ENCODE peak calls at places on chromosomes 16 and 17, in nine cellular contexts. One of them, this sample, is unnamed.

GRCh38 chr16:71443714-71444113 is 1.9 kb upstream of the TLE7 start:
- DNase-seq in WTC11: no peak
- DNase-seq in GM04503: no peak
- DNase-seq in GDM1: no peak
- DNase-seq in AG08395: no peak
- DNase-seq in stimulated activated naive B cell treated with anti-CD40 and anti-IgM and Interleukin-4, amounts not matched to agents 10 μg/mL and 1 μg/mL and 100 μg/mL, for 72 hours: no peak
- DNase-seq in memory B cell: no peak
- DNase-seq in EL: no peak
- DNase-seq in stimulated activated CD4-positive, alpha-beta T cell treated with anti-CD3 and anti-CD28 coated beads, Interleukin-1b, Interleukin-23, amount 100 ng/mL, for 1 hour: no peak
- DNase-seq in this sample: no peak

GRCh38 chr16:88321635-88322499 is 60.9 kb upstream of the ZNF469 start:
- DNase-seq in AG08395: no peak
- DNase-seq in stimulated activated CD4-positive, alpha-beta T cell treated with anti-CD3 and anti-CD28 coated beads, Interleukin-1b, Interleukin-23, amount 100 ng/mL, for 1 hour: no peak
- DNase-seq in GM04503: no peak
- DNase-seq in EL: no peak
- DNase-seq in stimulated activated naive B cell treated with anti-CD40 and anti-IgM and Interleukin-4, amounts not matched to agents 10 μg/mL and 1 μg/mL and 100 μg/mL, for 72 hours: no peak
- DNase-seq in memory B cell: no peak
- DNase-seq in GDM1: no peak
- DNase-seq in WTC11: no peak
- DNase-seq in this sample: no peak

GRCh38 chr17:75155191-75155601 is 884 bp upstream of the JPT1 start:
- DNase-seq in stimulated activated naive B cell treated with anti-CD40 and anti-IgM and Interleukin-4, amounts not matched to agents 10 μg/mL and 1 μg/mL and 100 μg/mL, for 72 hours: no peak
- DNase-seq in memory B cell: no peak
- DNase-seq in AG08395: no peak
- DNase-seq in EL: no peak
- DNase-seq in GM04503: no peak
- DNase-seq in stimulated activated CD4-positive, alpha-beta T cell treated with anti-CD3 and anti-CD28 coated beads, Interleukin-1b, Interleukin-23, amount 100 ng/mL, for 1 hour: no peak
- DNase-seq in GDM1: no peak
- DNase-seq in WTC11: peak
- DNase-seq in this sample: peak

GRCh38 chr16:89320717-89321501 is 103.4 kb downstream of the ZNF778 start:
- DNase-seq in GDM1: no peak
- DNase-seq in AG08395: peak
- DNase-seq in WTC11: peak
- DNase-seq in EL: peak
- DNase-seq in stimulated activated naive B cell treated with anti-CD40 and anti-IgM and Interleukin-4, amounts not matched to agents 10 μg/mL and 1 μg/mL and 100 μg/mL, for 72 hours: no peak
- DNase-seq in stimulated activated CD4-positive, alpha-beta T cell treated with anti-CD3 and anti-CD28 coated beads, Interleukin-1b, Interleukin-23, amount 100 ng/mL, for 1 hour: no peak
- DNase-seq in GM04503: no peak
- DNase-seq in memory B cell: no peak
- DNase-seq in this sample: peak

GRCh38 chr17:19386974-19387920 is at the start of gene MFAP4:
- DNase-seq in AG08395: peak
- DNase-seq in GDM1: no peak
- DNase-seq in memory B cell: no peak
- DNase-seq in stimulated activated CD4-positive, alpha-beta T cell treated with anti-CD3 and anti-CD28 coated beads, Interleukin-1b, Interleukin-23, amount 100 ng/mL, for 1 hour: no peak
- DNase-seq in GM04503: peak
- DNase-seq in stimulated activated naive B cell treated with anti-CD40 and anti-IgM and Interleukin-4, amounts not matched to agents 10 μg/mL and 1 μg/mL and 100 μg/mL, for 72 hours: no peak
- DNase-seq in EL: peak
- DNase-seq in WTC11: peak
- DNase-seq in this sample: no peak

GRCh38 chr17:48663134-48663924 is 37.2 kb upstream of the HOXB9 start:
- DNase-seq in EL: no peak
- DNase-seq in WTC11: no peak
- DNase-seq in stimulated activated naive B cell treated with anti-CD40 and anti-IgM and Interleukin-4, amounts not matched to agents 10 μg/mL and 1 μg/mL and 100 μg/mL, for 72 hours: no peak
- DNase-seq in stimulated activated CD4-positive, alpha-beta T cell treated with anti-CD3 and anti-CD28 coated beads, Interleukin-1b, Interleukin-23, amount 100 ng/mL, for 1 hour: no peak
- DNase-seq in GM04503: no peak
- DNase-seq in AG08395: no peak
- DNase-seq in GDM1: no peak
- DNase-seq in memory B cell: no peak
- DNase-seq in this sample: no peak

GRCh38 chr17:65055280-65055707 is 1.2 kb downstream of the GNA13 start:
- DNase-seq in GDM1: no peak
- DNase-seq in AG08395: no peak
- DNase-seq in stimulated activated naive B cell treated with anti-CD40 and anti-IgM and Interleukin-4, amounts not matched to agents 10 μg/mL and 1 μg/mL and 100 μg/mL, for 72 hours: no peak
- DNase-seq in memory B cell: no peak
- DNase-seq in EL: no peak
- DNase-seq in GM04503: no peak
- DNase-seq in WTC11: no peak
- DNase-seq in stimulated activated CD4-positive, alpha-beta T cell treated with anti-CD3 and anti-CD28 coated beads, Interleukin-1b, Interleukin-23, amount 100 ng/mL, for 1 hour: no peak
- DNase-seq in this sample: no peak

GRCh38 chr17:18958611-18959010 is 6.6 kb downstream of the SLC5A10 start:
- DNase-seq in AG08395: no peak
- DNase-seq in EL: no peak
- DNase-seq in GDM1: no peak
- DNase-seq in stimulated activated CD4-positive, alpha-beta T cell treated with anti-CD3 and anti-CD28 coated beads, Interleukin-1b, Interleukin-23, amount 100 ng/mL, for 1 hour: no peak
- DNase-seq in memory B cell: no peak
- DNase-seq in WTC11: no peak
- DNase-seq in GM04503: no peak
- DNase-seq in stimulated activated naive B cell treated with anti-CD40 and anti-IgM and Interleukin-4, amounts not matched to agents 10 μg/mL and 1 μg/mL and 100 μg/mL, for 72 hours: no peak
- DNase-seq in this sample: no peak

GRCh38 chr17:8577868-8578267 is 52.7 kb downstream of the MYH10 start:
- DNase-seq in EL: no peak
- DNase-seq in stimulated activated CD4-positive, alpha-beta T cell treated with anti-CD3 and anti-CD28 coated beads, Interleukin-1b, Interleukin-23, amount 100 ng/mL, for 1 hour: no peak
- DNase-seq in AG08395: no peak
- DNase-seq in GM04503: no peak
- DNase-seq in memory B cell: no peak
- DNase-seq in GDM1: no peak
- DNase-seq in stimulated activated naive B cell treated with anti-CD40 and anti-IgM and Interleukin-4, amounts not matched to agents 10 μg/mL and 1 μg/mL and 100 μg/mL, for 72 hours: no peak
- DNase-seq in WTC11: no peak
- DNase-seq in this sample: no peak

GRCh38 chr17:43553501-43554018 is 7.4 kb upstream of the ETV4 start:
- DNase-seq in GM04503: no peak
- DNase-seq in stimulated activated CD4-positive, alpha-beta T cell treated with anti-CD3 and anti-CD28 coated beads, Interleukin-1b, Interleukin-23, amount 100 ng/mL, for 1 hour: no peak
- DNase-seq in memory B cell: no peak
- DNase-seq in AG08395: no peak
- DNase-seq in WTC11: no peak
- DNase-seq in GDM1: no peak
- DNase-seq in EL: no peak
- DNase-seq in stimulated activated naive B cell treated with anti-CD40 and anti-IgM and Interleukin-4, amounts not matched to agents 10 μg/mL and 1 μg/mL and 100 μg/mL, for 72 hours: no peak
- DNase-seq in this sample: peak

GRCh38 chr16:68417711-68418301 is 30.5 kb downstream of the SMPD3 start:
- DNase-seq in GDM1: no peak
- DNase-seq in WTC11: no peak
- DNase-seq in stimulated activated naive B cell treated with anti-CD40 and anti-IgM and Interleukin-4, amounts not matched to agents 10 μg/mL and 1 μg/mL and 100 μg/mL, for 72 hours: peak
- DNase-seq in stimulated activated CD4-positive, alpha-beta T cell treated with anti-CD3 and anti-CD28 coated beads, Interleukin-1b, Interleukin-23, amount 100 ng/mL, for 1 hour: peak
- DNase-seq in GM04503: no peak
- DNase-seq in EL: no peak
- DNase-seq in memory B cell: peak
- DNase-seq in AG08395: no peak
- DNase-seq in this sample: no peak

GRCh38 chr16:58716468-58716867 is 17.6 kb downstream of the GOT2 start:
- DNase-seq in stimulated activated naive B cell treated with anti-CD40 and anti-IgM and Interleukin-4, amounts not matched to agents 10 μg/mL and 1 μg/mL and 100 μg/mL, for 72 hours: no peak
- DNase-seq in AG08395: no peak
- DNase-seq in GDM1: no peak
- DNase-seq in GM04503: no peak
- DNase-seq in EL: no peak
- DNase-seq in stimulated activated CD4-positive, alpha-beta T cell treated with anti-CD3 and anti-CD28 coated beads, Interleukin-1b, Interleukin-23, amount 100 ng/mL, for 1 hour: no peak
- DNase-seq in WTC11: no peak
- DNase-seq in memory B cell: no peak
- DNase-seq in this sample: no peak

GRCh38 chr17:18070861-18071340 is 16.8 kb upstream of the DRG2 start:
- DNase-seq in GM04503: no peak
- DNase-seq in GDM1: peak
- DNase-seq in WTC11: no peak
- DNase-seq in EL: peak
- DNase-seq in memory B cell: no peak
- DNase-seq in stimulated activated CD4-positive, alpha-beta T cell treated with anti-CD3 and anti-CD28 coated beads, Interleukin-1b, Interleukin-23, amount 100 ng/mL, for 1 hour: no peak
- DNase-seq in stimulated activated naive B cell treated with anti-CD40 and anti-IgM and Interleukin-4, amounts not matched to agents 10 μg/mL and 1 μg/mL and 100 μg/mL, for 72 hours: no peak
- DNase-seq in AG08395: peak
- DNase-seq in this sample: peak

GRCh38 chr16:72487283-72487682 is 315.3 kb upstream of the PMFBP1 start:
- DNase-seq in AG08395: no peak
- DNase-seq in WTC11: no peak
- DNase-seq in stimulated activated CD4-positive, alpha-beta T cell treated with anti-CD3 and anti-CD28 coated beads, Interleukin-1b, Interleukin-23, amount 100 ng/mL, for 1 hour: no peak
- DNase-seq in memory B cell: no peak
- DNase-seq in EL: no peak
- DNase-seq in GDM1: no peak
- DNase-seq in stimulated activated naive B cell treated with anti-CD40 and anti-IgM and Interleukin-4, amounts not matched to agents 10 μg/mL and 1 μg/mL and 100 μg/mL, for 72 hours: no peak
- DNase-seq in GM04503: no peak
- DNase-seq in this sample: no peak

GRCh38 chr16:12747261-12747660 is 56.4 kb downstream of the CPPED1 start:
- DNase-seq in WTC11: no peak
- DNase-seq in EL: no peak
- DNase-seq in GM04503: no peak
- DNase-seq in AG08395: no peak
- DNase-seq in stimulated activated CD4-positive, alpha-beta T cell treated with anti-CD3 and anti-CD28 coated beads, Interleukin-1b, Interleukin-23, amount 100 ng/mL, for 1 hour: no peak
- DNase-seq in GDM1: no peak
- DNase-seq in stimulated activated naive B cell treated with anti-CD40 and anti-IgM and Interleukin-4, amounts not matched to agents 10 μg/mL and 1 μg/mL and 100 μg/mL, for 72 hours: no peak
- DNase-seq in memory B cell: no peak
- DNase-seq in this sample: no peak

GRCh38 chr17:50181155-50181554 is 15.3 kb downstream of the SGCA start:
- DNase-seq in GM04503: no peak
- DNase-seq in AG08395: no peak
- DNase-seq in stimulated activated naive B cell treated with anti-CD40 and anti-IgM and Interleukin-4, amounts not matched to agents 10 μg/mL and 1 μg/mL and 100 μg/mL, for 72 hours: no peak
- DNase-seq in GDM1: no peak
- DNase-seq in EL: no peak
- DNase-seq in stimulated activated CD4-positive, alpha-beta T cell treated with anti-CD3 and anti-CD28 coated beads, Interleukin-1b, Interleukin-23, amount 100 ng/mL, for 1 hour: no peak
- DNase-seq in WTC11: no peak
- DNase-seq in memory B cell: no peak
- DNase-seq in this sample: no peak

GRCh38 chr17:70251704-70252103 is 82.4 kb downstream of the KCNJ2 start:
- DNase-seq in memory B cell: no peak
- DNase-seq in GDM1: no peak
- DNase-seq in GM04503: no peak
- DNase-seq in EL: no peak
- DNase-seq in WTC11: no peak
- DNase-seq in AG08395: no peak
- DNase-seq in stimulated activated naive B cell treated with anti-CD40 and anti-IgM and Interleukin-4, amounts not matched to agents 10 μg/mL and 1 μg/mL and 100 μg/mL, for 72 hours: no peak
- DNase-seq in stimulated activated CD4-positive, alpha-beta T cell treated with anti-CD3 and anti-CD28 coated beads, Interleukin-1b, Interleukin-23, amount 100 ng/mL, for 1 hour: no peak
- DNase-seq in this sample: no peak

GRCh38 chr16:14354561-14355351 is 275.3 kb downstream of the PARN start:
- DNase-seq in stimulated activated naive B cell treated with anti-CD40 and anti-IgM and Interleukin-4, amounts not matched to agents 10 μg/mL and 1 μg/mL and 100 μg/mL, for 72 hours: peak
- DNase-seq in memory B cell: peak
- DNase-seq in GDM1: no peak
- DNase-seq in WTC11: no peak
- DNase-seq in AG08395: peak
- DNase-seq in stimulated activated CD4-positive, alpha-beta T cell treated with anti-CD3 and anti-CD28 coated beads, Interleukin-1b, Interleukin-23, amount 100 ng/mL, for 1 hour: no peak
- DNase-seq in EL: peak
- DNase-seq in GM04503: no peak
- DNase-seq in this sample: no peak

GRCh38 chr17:73103661-73104335 is 11.3 kb upstream of the SLC39A11 start:
- DNase-seq in WTC11: no peak
- DNase-seq in EL: no peak
- DNase-seq in memory B cell: no peak
- DNase-seq in GDM1: no peak
- DNase-seq in GM04503: no peak
- DNase-seq in stimulated activated naive B cell treated with anti-CD40 and anti-IgM and Interleukin-4, amounts not matched to agents 10 μg/mL and 1 μg/mL and 100 μg/mL, for 72 hours: no peak
- DNase-seq in stimulated activated CD4-positive, alpha-beta T cell treated with anti-CD3 and anti-CD28 coated beads, Interleukin-1b, Interleukin-23, amount 100 ng/mL, for 1 hour: no peak
- DNase-seq in AG08395: no peak
- DNase-seq in this sample: no peak

GRCh38 chr17:17479209-17479608 is 2.4 kb downstream of the MED9 start:
- DNase-seq in AG08395: no peak
- DNase-seq in WTC11: no peak
- DNase-seq in GDM1: no peak
- DNase-seq in GM04503: no peak
- DNase-seq in EL: no peak
- DNase-seq in stimulated activated naive B cell treated with anti-CD40 and anti-IgM and Interleukin-4, amounts not matched to agents 10 μg/mL and 1 μg/mL and 100 μg/mL, for 72 hours: no peak
- DNase-seq in stimulated activated CD4-positive, alpha-beta T cell treated with anti-CD3 and anti-CD28 coated beads, Interleukin-1b, Interleukin-23, amount 100 ng/mL, for 1 hour: no peak
- DNase-seq in memory B cell: no peak
- DNase-seq in this sample: no peak

GRCh38 chr17:48351916-48352332 is 78.1 kb downstream of the SKAP1 start:
- DNase-seq in EL: peak
- DNase-seq in AG08395: peak
- DNase-seq in GM04503: no peak
- DNase-seq in stimulated activated naive B cell treated with anti-CD40 and anti-IgM and Interleukin-4, amounts not matched to agents 10 μg/mL and 1 μg/mL and 100 μg/mL, for 72 hours: no peak
- DNase-seq in memory B cell: no peak
- DNase-seq in GDM1: no peak
- DNase-seq in stimulated activated CD4-positive, alpha-beta T cell treated with anti-CD3 and anti-CD28 coated beads, Interleukin-1b, Interleukin-23, amount 100 ng/mL, for 1 hour: no peak
- DNase-seq in WTC11: no peak
- DNase-seq in this sample: peak

GRCh38 chr17:43665387-43666101 is 3.8 kb upstream of the MEOX1 start:
- DNase-seq in stimulated activated CD4-positive, alpha-beta T cell treated with anti-CD3 and anti-CD28 coated beads, Interleukin-1b, Interleukin-23, amount 100 ng/mL, for 1 hour: no peak
- DNase-seq in memory B cell: no peak
- DNase-seq in EL: no peak
- DNase-seq in GDM1: no peak
- DNase-seq in AG08395: no peak
- DNase-seq in stimulated activated naive B cell treated with anti-CD40 and anti-IgM and Interleukin-4, amounts not matched to agents 10 μg/mL and 1 μg/mL and 100 μg/mL, for 72 hours: no peak
- DNase-seq in WTC11: no peak
- DNase-seq in GM04503: no peak
- DNase-seq in this sample: peak

GRCh38 chr17:76805319-76805718 is 62.9 kb upstream of the MGAT5B start:
- DNase-seq in memory B cell: no peak
- DNase-seq in GM04503: peak
- DNase-seq in AG08395: peak
- DNase-seq in stimulated activated naive B cell treated with anti-CD40 and anti-IgM and Interleukin-4, amounts not matched to agents 10 μg/mL and 1 μg/mL and 100 μg/mL, for 72 hours: no peak
- DNase-seq in WTC11: no peak
- DNase-seq in stimulated activated CD4-positive, alpha-beta T cell treated with anti-CD3 and anti-CD28 coated beads, Interleukin-1b, Interleukin-23, amount 100 ng/mL, for 1 hour: no peak
- DNase-seq in GDM1: no peak
- DNase-seq in EL: peak
- DNase-seq in this sample: no peak

GRCh38 chr16:30615358-30616076 is 5.3 kb upstream of the ZNF689 start:
- DNase-seq in AG08395: peak
- DNase-seq in stimulated activated CD4-positive, alpha-beta T cell treated with anti-CD3 and anti-CD28 coated beads, Interleukin-1b, Interleukin-23, amount 100 ng/mL, for 1 hour: peak
- DNase-seq in memory B cell: peak
- DNase-seq in GDM1: peak
- DNase-seq in stimulated activated naive B cell treated with anti-CD40 and anti-IgM and Interleukin-4, amounts not matched to agents 10 μg/mL and 1 μg/mL and 100 μg/mL, for 72 hours: peak
- DNase-seq in GM04503: no peak
- DNase-seq in WTC11: peak
- DNase-seq in EL: peak
- DNase-seq in this sample: peak

GRCh38 chr16:17556276-17557052 is 85.7 kb upstream of the XYLT1 start:
- DNase-seq in memory B cell: no peak
- DNase-seq in GM04503: no peak
- DNase-seq in stimulated activated naive B cell treated with anti-CD40 and anti-IgM and Interleukin-4, amounts not matched to agents 10 μg/mL and 1 μg/mL and 100 μg/mL, for 72 hours: no peak
- DNase-seq in WTC11: peak
- DNase-seq in GDM1: no peak
- DNase-seq in stimulated activated CD4-positive, alpha-beta T cell treated with anti-CD3 and anti-CD28 coated beads, Interleukin-1b, Interleukin-23, amount 100 ng/mL, for 1 hour: no peak
- DNase-seq in AG08395: peak
- DNase-seq in EL: peak
- DNase-seq in this sample: peak

GRCh38 chr17:49926886-49927285 is 42.1 kb upstream of the DLX4 start:
- DNase-seq in WTC11: no peak
- DNase-seq in stimulated activated naive B cell treated with anti-CD40 and anti-IgM and Interleukin-4, amounts not matched to agents 10 μg/mL and 1 μg/mL and 100 μg/mL, for 72 hours: no peak
- DNase-seq in memory B cell: no peak
- DNase-seq in GM04503: peak
- DNase-seq in GDM1: no peak
- DNase-seq in stimulated activated CD4-positive, alpha-beta T cell treated with anti-CD3 and anti-CD28 coated beads, Interleukin-1b, Interleukin-23, amount 100 ng/mL, for 1 hour: no peak
- DNase-seq in AG08395: peak
- DNase-seq in EL: peak
- DNase-seq in this sample: no peak

GRCh38 chr16:62661435-62661834 is 625.2 kb upstream of the CDH8 start:
- DNase-seq in WTC11: no peak
- DNase-seq in memory B cell: no peak
- DNase-seq in AG08395: no peak
- DNase-seq in GM04503: no peak
- DNase-seq in EL: no peak
- DNase-seq in stimulated activated CD4-positive, alpha-beta T cell treated with anti-CD3 and anti-CD28 coated beads, Interleukin-1b, Interleukin-23, amount 100 ng/mL, for 1 hour: no peak
- DNase-seq in stimulated activated naive B cell treated with anti-CD40 and anti-IgM and Interleukin-4, amounts not matched to agents 10 μg/mL and 1 μg/mL and 100 μg/mL, for 72 hours: no peak
- DNase-seq in GDM1: no peak
- DNase-seq in this sample: no peak

GRCh38 chr17:7589204-7589868 is 558 bp downstream of the SOX15 start:
- DNase-seq in GDM1: no peak
- DNase-seq in stimulated activated naive B cell treated with anti-CD40 and anti-IgM and Interleukin-4, amounts not matched to agents 10 μg/mL and 1 μg/mL and 100 μg/mL, for 72 hours: peak
- DNase-seq in WTC11: peak
- DNase-seq in EL: peak
- DNase-seq in AG08395: peak
- DNase-seq in memory B cell: peak
- DNase-seq in GM04503: no peak
- DNase-seq in stimulated activated CD4-positive, alpha-beta T cell treated with anti-CD3 and anti-CD28 coated beads, Interleukin-1b, Interleukin-23, amount 100 ng/mL, for 1 hour: no peak
- DNase-seq in this sample: peak

GRCh38 chr17:7836596-7837374 is 2.8 kb downstream of the KDM6B start:
- DNase-seq in memory B cell: no peak
- DNase-seq in AG08395: peak
- DNase-seq in GM04503: no peak
- DNase-seq in stimulated activated CD4-positive, alpha-beta T cell treated with anti-CD3 and anti-CD28 coated beads, Interleukin-1b, Interleukin-23, amount 100 ng/mL, for 1 hour: no peak
- DNase-seq in WTC11: peak
- DNase-seq in EL: peak
- DNase-seq in stimulated activated naive B cell treated with anti-CD40 and anti-IgM and Interleukin-4, amounts not matched to agents 10 μg/mL and 1 μg/mL and 100 μg/mL, for 72 hours: peak
- DNase-seq in GDM1: peak
- DNase-seq in this sample: peak

GRCh38 chr17:79633937-79634813 is 23.3 kb upstream of the RBFOX3 start:
- DNase-seq in WTC11: peak
- DNase-seq in memory B cell: no peak
- DNase-seq in stimulated activated naive B cell treated with anti-CD40 and anti-IgM and Interleukin-4, amounts not matched to agents 10 μg/mL and 1 μg/mL and 100 μg/mL, for 72 hours: no peak
- DNase-seq in EL: no peak
- DNase-seq in GM04503: no peak
- DNase-seq in GDM1: no peak
- DNase-seq in AG08395: no peak
- DNase-seq in stimulated activated CD4-positive, alpha-beta T cell treated with anti-CD3 and anti-CD28 coated beads, Interleukin-1b, Interleukin-23, amount 100 ng/mL, for 1 hour: no peak
- DNase-seq in this sample: no peak

GRCh38 chr16:11224894-11225676 is 30.9 kb downstream of the SOCS1 start:
- DNase-seq in GDM1: no peak
- DNase-seq in EL: no peak
- DNase-seq in stimulated activated naive B cell treated with anti-CD40 and anti-IgM and Interleukin-4, amounts not matched to agents 10 μg/mL and 1 μg/mL and 100 μg/mL, for 72 hours: peak
- DNase-seq in GM04503: no peak
- DNase-seq in WTC11: no peak
- DNase-seq in stimulated activated CD4-positive, alpha-beta T cell treated with anti-CD3 and anti-CD28 coated beads, Interleukin-1b, Interleukin-23, amount 100 ng/mL, for 1 hour: peak
- DNase-seq in AG08395: peak
- DNase-seq in memory B cell: peak
- DNase-seq in this sample: no peak